ENCODE peak calls at places on chromosomes 13 and 19, in nine cellular contexts. B is colonic mucosa; X is NCI-H1417 treated with DMSO at 0.1 percent for 48 hours; U is heart left ventricle; D is activated CD4-positive, alpha-beta T cell treated with anti-CD3 and anti-CD28 coated beads for 24 hours; V is H9; S is stimulated activated CD8-positive, alpha-beta memory T cell treated with anti-CD3 and anti-CD28 coated beads, Interleukin-7, amount 100 ng/mL, for 1 hour; M is HTR-8/SVneo; A is neural crest cell. C is an unnamed sample.

GRCh38 chr13:66154981-66155380 is 1075.2 kb downstream of the PCDH9 start:
- DNase-seq in B (no peak), X (no peak), U (no peak), D (no peak), V (no peak), S (no peak), M (no peak), A (no peak), C (no peak)

GRCh38 chr13:45333973-45334922 is 6.7 kb downstream of the TPT1 start:
- DNase-seq in B (no peak), X (no peak), U (no peak), D (no peak), V (no peak), S (no peak), M (no peak), A (no peak), C (no peak)

GRCh38 chr13:114077121-114077937 is 55.1 kb downstream of the RASA3 start:
- DNase-seq in B (no peak), X (no peak), U (no peak), D (no peak), V (no peak), S (no peak), M (no peak), A (no peak), C (no peak)

GRCh38 chr13:114004416-114005205 is 30.7 kb upstream of the C13orf46 start:
- DNase-seq in B (no peak), X (no peak), U (peak; percentile 62), D (no peak), V (no peak), S (no peak), M (no peak), A (no peak), C (no peak)

GRCh38 chr19:42091300-42092266 is 15.6 kb downstream of the ZNF574 start:
- DNase-seq in B (peak; percentile 54), X (no peak), U (no peak), D (no peak), V (no peak), S (no peak), M (no peak), A (no peak), C (no peak)

GRCh38 chr19:1884719-1885334 is 469 bp downstream of the ABHD17A start:
- DNase-seq in B (no peak), X (no peak), U (no peak), D (no peak), V (peak; percentile 30), S (no peak), M (no peak), A (no peak), C (no peak)

GRCh38 chr13:97067342-97067895 is 73.1 kb upstream of the OXGR1 start:
- DNase-seq in B (no peak), X (no peak), U (no peak), D (no peak), V (no peak), S (no peak), M (no peak), A (no peak), C (no peak)

GRCh38 chr19:48308695-48309586 is 16.4 kb upstream of the EMP3 start:
- DNase-seq in B (no peak), X (no peak), U (no peak), D (no peak), V (peak; percentile 76), S (no peak), M (no peak), A (no peak), C (peak; percentile 51)

GRCh38 chr13:49791753-49792549 is 531 bp downstream of the KPNA3 start:
- DNase-seq in B (peak; percentile 58), X (no peak), U (peak; percentile 51), D (peak; percentile 33), V (peak; percentile 49), S (peak; percentile 11), M (peak; percentile 18), A (peak; percentile 43), C (peak; percentile 50)

GRCh38 chr13:43072394-43072793 is 49.0 kb downstream of the DNAJC15 start:
- DNase-seq in B (no peak), X (no peak), U (peak; percentile 63), D (no peak), V (no peak), S (no peak), M (no peak), A (no peak), C (no peak)

GRCh38 chr13:23411706-23412105 is 21.8 kb downstream of the SACS start:
- DNase-seq in B (no peak), X (no peak), U (peak; percentile 50), D (no peak), V (no peak), S (no peak), M (no peak), A (no peak), C (no peak)

GRCh38 chr13:80029170-80029569 is 311.8 kb downstream of the SPRY2 start:
- DNase-seq in B (peak; percentile 44), X (no peak), U (no peak), D (no peak), V (no peak), S (no peak), M (no peak), A (no peak), C (no peak)

GRCh38 chr13:99995503-99996176 is 14.1 kb downstream of the ZIC2 start:
- DNase-seq in B (no peak), X (no peak), U (no peak), D (no peak), V (no peak), S (no peak), M (no peak), A (no peak), C (no peak)

GRCh38 chr19:35295792-35296462 is 4.0 kb downstream of the MAG start:
- DNase-seq in B (no peak), X (no peak), U (no peak), D (no peak), V (peak; percentile 62), S (no peak), M (no peak), A (no peak), C (peak; percentile 48)

GRCh38 chr13:113252516-113252915 is 43.1 kb downstream of the CUL4A start:
- DNase-seq in B (no peak), X (no peak), U (no peak), D (no peak), V (no peak), S (no peak), M (no peak), A (no peak), C (no peak)